ENCODE peak calls at places on chromosome 6, in six cellular contexts. One of them, this sample, is unnamed.

GRCh38 chr6:137731960-137732616 is 135.0 kb upstream of the TNFAIP3 start:
- DNase-seq in iPS-NIHi11: no peak
- DNase-seq in GM23338: no peak
- DNase-seq in Ammon's horn: peak
- DNase-seq in brain microvascular endothelial cell: peak
- DNase-seq in left ventricle myocardium superior: no peak
- DNase-seq in this sample: peak

GRCh38 chr6:6712258-6712978 is 123.9 kb downstream of the LY86 start:
- DNase-seq in iPS-NIHi11: peak
- DNase-seq in GM23338: no peak
- DNase-seq in brain microvascular endothelial cell: peak
- DNase-seq in Ammon's horn: no peak
- DNase-seq in left ventricle myocardium superior: no peak
- DNase-seq in this sample: peak

GRCh38 chr6:106495014-106495413 is 134.3 kb downstream of the RTN4IP1 start:
- DNase-seq in left ventricle myocardium superior: no peak
- DNase-seq in Ammon's horn: no peak
- DNase-seq in iPS-NIHi11: no peak
- DNase-seq in GM23338: peak
- DNase-seq in brain microvascular endothelial cell: no peak
- DNase-seq in this sample: no peak

GRCh38 chr6:33297956-33298772 is 578 bp downstream of the RGL2 start:
- DNase-seq in GM23338: peak
- DNase-seq in Ammon's horn: peak
- DNase-seq in iPS-NIHi11: peak
- DNase-seq in brain microvascular endothelial cell: peak
- DNase-seq in left ventricle myocardium superior: no peak
- DNase-seq in this sample: peak

GRCh38 chr6:113595921-113596376 is 261.2 kb upstream of the MARCKS start:
- DNase-seq in brain microvascular endothelial cell: no peak
- DNase-seq in GM23338: no peak
- DNase-seq in left ventricle myocardium superior: no peak
- DNase-seq in Ammon's horn: no peak
- DNase-seq in iPS-NIHi11: peak
- DNase-seq in this sample: peak

GRCh38 chr6:41548098-41548840 is 2.1 kb downstream of the FOXP4 start:
- DNase-seq in Ammon's horn: no peak
- DNase-seq in GM23338: peak
- DNase-seq in left ventricle myocardium superior: no peak
- DNase-seq in iPS-NIHi11: no peak
- DNase-seq in brain microvascular endothelial cell: no peak
- DNase-seq in this sample: no peak

GRCh38 chr6:82006027-82006738 is 241.4 kb downstream of the IBTK start:
- DNase-seq in iPS-NIHi11: peak
- DNase-seq in left ventricle myocardium superior: peak
- DNase-seq in Ammon's horn: no peak
- DNase-seq in GM23338: peak
- DNase-seq in brain microvascular endothelial cell: peak
- DNase-seq in this sample: peak

GRCh38 chr6:136582702-136583471 is 32.7 kb upstream of the MAP7 start:
- DNase-seq in iPS-NIHi11: peak
- DNase-seq in Ammon's horn: no peak
- DNase-seq in GM23338: peak
- DNase-seq in left ventricle myocardium superior: no peak
- DNase-seq in brain microvascular endothelial cell: peak
- DNase-seq in this sample: peak

GRCh38 chr6:128464790-128465189 is 55.6 kb downstream of the PTPRK start:
- DNase-seq in Ammon's horn: no peak
- DNase-seq in left ventricle myocardium superior: no peak
- DNase-seq in GM23338: no peak
- DNase-seq in iPS-NIHi11: no peak
- DNase-seq in brain microvascular endothelial cell: no peak
- DNase-seq in this sample: peak

This sample was measured in amniotic epithelial cell.